ENCODE peak calls at places on chromosomes 4 and X, in five cellular contexts. K is colonic mucosa; Q is CD4-positive, CD25-positive, alpha-beta regulatory T cell; I is neuronal stem cell; G is lower leg skin. R is an unnamed sample.

GRCh38 chr4:94534401-94535312 is 82.9 kb downstream of the PDLIM5 start:
- DNase-seq in K (no peak), Q (no peak), I (no peak), G (no peak), R (no peak)

GRCh38 chrX:87808576-87809243 is 291.1 kb downstream of the KLHL4 start:
- DNase-seq in K (no peak), Q (no peak), I (no peak), G (no peak), R (no peak)

GRCh38 chrX:4547218-4547836 is 833.9 kb upstream of the PRKX start:
- DNase-seq in K (peak; percentile 27), Q (peak; percentile 34), I (peak; percentile 46), G (no peak), R (peak; percentile 26)

GRCh38 chr4:145066063-145066501 is 31.9 kb downstream of the ANAPC10 start:
- DNase-seq in K (no peak), Q (no peak), I (peak; percentile 45), G (no peak), R (no peak)

GRCh38 chr4:172096771-172097170 is 283.6 kb downstream of the GALNTL6 start:
- DNase-seq in K (no peak), Q (no peak), I (no peak), G (no peak), R (no peak)

GRCh38 chr4:114384629-114385028 is 214.0 kb upstream of the UGT8 start:
- DNase-seq in K (no peak), Q (peak; percentile 2), I (no peak), G (no peak), R (no peak)

GRCh38 chrX:149950681-149951080 is 12.4 kb upstream of the EOLA2 start:
- DNase-seq in K (peak; percentile 31), Q (peak; percentile 12), I (no peak), G (peak; percentile 16), R (peak; percentile 49)

GRCh38 chr4:44415251-44415650 is 33.4 kb downstream of the KCTD8 start:
- DNase-seq in K (no peak), Q (no peak), I (no peak), G (no peak), R (no peak)

GRCh38 chrX:99914676-99915075 is 495.4 kb downstream of the PCDH19 start:
- DNase-seq in K (no peak), Q (no peak), I (no peak), G (no peak), R (no peak)

GRCh38 chr4:104064650-104065577 is 345.1 kb upstream of the TACR3 start:
- DNase-seq in K (peak; percentile 25), Q (no peak), I (peak; percentile 38), G (no peak), R (peak; percentile 25)

GRCh38 chr4:99013402-99013843 is 17.9 kb downstream of the METAP1 start:
- DNase-seq in K (no peak), Q (no peak), I (no peak), G (no peak), R (no peak)

GRCh38 chrX:106611682-106612402 is at the start of gene RADX:
- DNase-seq in K (peak; percentile 83), Q (peak; percentile 83), I (peak; percentile 78), G (peak; percentile 73), R (peak; percentile 45)

GRCh38 chr4:7470111-7470510 is 35.4 kb upstream of the PSAPL1 start:
- DNase-seq in K (no peak), Q (no peak), I (no peak), G (no peak), R (no peak)

DNA sequence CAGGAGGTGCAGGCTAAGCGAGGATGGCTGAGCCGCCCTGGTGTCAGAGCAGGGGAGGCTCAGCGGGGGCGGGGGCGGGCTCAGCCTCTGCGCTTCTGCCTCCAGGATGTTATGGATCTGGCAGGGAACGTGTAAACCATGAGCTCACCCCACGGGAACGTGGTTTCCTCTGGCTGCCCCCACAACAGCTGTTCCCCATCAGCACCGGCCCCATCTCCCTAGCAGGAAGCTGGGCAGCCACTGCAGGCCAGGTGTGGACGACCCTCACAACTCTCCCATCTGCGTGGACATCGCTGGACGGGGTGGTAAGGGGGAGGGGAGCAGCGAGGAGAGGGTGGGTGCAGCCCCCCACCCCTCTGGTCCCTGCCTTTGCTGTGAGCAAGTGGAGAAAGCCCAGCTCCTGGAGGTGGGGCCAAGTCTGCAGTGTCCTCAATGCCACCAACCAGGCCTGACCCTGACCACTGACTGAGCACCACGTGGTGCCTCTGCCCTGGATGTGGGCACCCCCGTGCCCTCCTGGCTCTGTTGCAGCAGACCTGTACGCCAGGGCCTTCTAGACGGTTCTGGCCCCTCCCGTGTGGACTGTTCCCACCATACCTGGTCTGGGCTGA is 28.1 kb upstream of the SPON2 start:
- DNase-seq in K (peak; percentile 55), Q (no peak), I (no peak), G (no peak), R (peak; percentile 17)
- H3K4me3 ChIP-seq in K (peak overlapping the region; percentile 11), Q (peak overlapping the region; percentile 37), I (no peak overlapping the region), G (no peak overlapping the region), R (no peak overlapping the region)

GRCh38 chrX:1419545-1420355 is 27.8 kb upstream of the SLC25A6 start:
- DNase-seq in K (no peak), Q (no peak), I (no peak), G (no peak), R (no peak)

GRCh38 chrX:1418901-1419544 is 27.1 kb upstream of the SLC25A6 start:
- DNase-seq in K (no peak), Q (no peak), I (no peak), G (no peak), R (no peak)

GRCh38 chrX:1417921-1418875 is 26.3 kb upstream of the SLC25A6 start:
- DNase-seq in K (no peak), Q (no peak), I (no peak), G (no peak), R (no peak)

GRCh38 chrX:1416327-1416784 is 24.4 kb upstream of the SLC25A6 start:
- DNase-seq in K (no peak), Q (no peak), I (no peak), G (no peak), R (no peak)

GRCh38 chrX:1416965-1417760 is 25.2 kb upstream of the SLC25A6 start:
- DNase-seq in K (no peak), Q (no peak), I (no peak), G (no peak), R (no peak)
- H3K4me3 ChIP-seq in K (no peak overlapping the region), Q (no peak overlapping the region), I (peak overlapping the region; percentile 42), G (no peak overlapping the region), R (no peak overlapping the region)

GRCh38 chr4:184472540-184473264 is 1.6 kb downstream of the IRF2 start:
- DNase-seq in K (peak; percentile 92), Q (peak; percentile 38), I (peak; percentile 58), G (peak; percentile 53), R (peak; percentile 53)
- H3K4me3 ChIP-seq in K (peak overlapping the region; percentile 68), Q (peak overlapping the region; percentile 83), I (peak overlapping the region; percentile 84), G (peak overlapping the region; percentile 88), R (peak overlapping the region; percentile 85)

GRCh38 chr4:184473265-184473514 is 1.2 kb downstream of the IRF2 start:
- DNase-seq in K (no peak), Q (no peak), I (no peak), G (no peak), R (no peak)
- H3K4me3 ChIP-seq in K (peak overlapping the region; percentile 68), Q (no peak overlapping the region), I (peak overlapping the region; percentile 84), G (peak overlapping the region; percentile 88), R (peak overlapping the region; percentile 85)

GRCh38 chrX:9668537-9668936 is 97.1 kb downstream of the GPR143 start:
- DNase-seq in K (no peak), Q (no peak), I (no peak), G (no peak), R (no peak)
- H3K4me3 ChIP-seq in K (no peak overlapping the region), Q (no peak overlapping the region), I (no peak overlapping the region), G (no peak overlapping the region), R (no peak overlapping the region)

DNA sequence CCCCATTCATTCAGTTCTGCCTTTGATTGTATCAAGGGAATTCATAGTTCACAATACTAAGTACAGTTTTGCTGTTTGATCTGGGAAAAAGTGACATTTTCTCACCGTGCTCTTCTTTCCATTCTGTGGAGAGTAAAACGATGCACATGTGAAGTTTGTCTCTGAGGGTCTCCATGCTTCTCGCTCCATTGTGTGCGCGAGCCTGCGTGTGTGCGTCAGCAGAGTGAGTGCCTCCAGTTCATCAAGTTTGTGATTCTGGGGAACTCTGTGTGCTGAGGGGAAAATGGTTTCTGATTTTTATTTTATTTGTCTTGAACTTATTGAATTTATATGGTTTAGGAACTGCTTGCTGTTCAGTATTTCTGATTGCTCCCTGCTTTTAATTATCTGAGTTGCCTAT is 2.0 kb downstream of the STK26 start:
- DNase-seq in K (no peak), Q (no peak), I (no peak), G (no peak), R (no peak)
- H3K4me3 ChIP-seq in K (no peak overlapping the region), Q (peak overlapping the region; percentile 73), I (peak overlapping the region; percentile 67), G (no peak overlapping the region), R (no peak overlapping the region)

GRCh38 chrX:12977761-12978204 is 2.9 kb downstream of the TMSB4X start:
- DNase-seq in K (no peak), Q (no peak), I (no peak), G (no peak), R (no peak)

GRCh38 chrX:12975999-12976558 is 1.2 kb downstream of the TMSB4X start:
- DNase-seq in K (peak; percentile 61), Q (no peak), I (peak; percentile 17), G (no peak), R (no peak)

GRCh38 chrX:12979630-12980015 is 4.7 kb downstream of the TMSB4X start:
- DNase-seq in K (no peak), Q (no peak), I (no peak), G (no peak), R (no peak)

GRCh38 chrX:12979011-12979629 is 4.2 kb downstream of the TMSB4X start:
- DNase-seq in K (no peak), Q (no peak), I (no peak), G (no peak), R (no peak)

GRCh38 chrX:12978205-12979010 is 3.5 kb downstream of the TMSB4X start:
- DNase-seq in K (peak; percentile 70), Q (peak; percentile 84), I (no peak), G (no peak), R (no peak)
- H3K4me3 ChIP-seq in K (peak overlapping the region; percentile 61), Q (peak overlapping the region; percentile 98), I (no peak overlapping the region), G (no peak overlapping the region), R (peak overlapping the region; percentile 76)

R was measured in tibial nerve.